ENCODE peak calls at places on chromosomes 4 and X, in six cellular contexts. S is tibial nerve; M is CD4-positive, alpha-beta T cell; N is lower leg skin; K is MCF 10A; J is WTC11. B is an unnamed sample.

GRCh38 chrX:133544778-133545177 is 129.5 kb upstream of the GPC4 start:
- DNase-seq in S (no peak), M (no peak), N (no peak), K (no peak), J (no peak), B (no peak)

GRCh38 chr4:123649644-123650356 is 253.2 kb downstream of the SPRY1 start:
- DNase-seq in S (no peak), M (no peak), N (no peak), K (peak), J (peak), B (no peak)

GRCh38 chrX:53714580-53715335 is 28.2 kb upstream of the HUWE1 start:
- DNase-seq in S (no peak), M (peak), N (no peak), K (peak), J (peak), B (no peak)

GRCh38 chrX:3678287-3678686 is 35.2 kb downstream of the PRKX start:
- DNase-seq in S (no peak), M (no peak), N (no peak), K (no peak), J (no peak), B (no peak)

GRCh38 chr4:106104276-106104675 is 209.0 kb downstream of the NPNT start:
- DNase-seq in S (no peak), M (no peak), N (no peak), K (no peak), J (no peak), B (no peak)

GRCh38 chrX:42772874-42773273 is 5.1 kb downstream of the PPP1R2C start:
- DNase-seq in S (no peak), M (no peak), N (no peak), K (no peak), J (no peak), B (no peak)

GRCh38 chrX:38489341-38489740 is 72.0 kb upstream of the TSPAN7 start:
- DNase-seq in S (no peak), M (no peak), N (no peak), K (no peak), J (no peak), B (no peak)

GRCh38 chr4:13918110-13918509 is 290.6 kb upstream of the BOD1L1 start:
- DNase-seq in S (peak), M (no peak), N (no peak), K (peak), J (no peak), B (no peak)

GRCh38 chrX:86348669-86349068 is 200.4 kb downstream of the DACH2 start:
- DNase-seq in S (no peak), M (no peak), N (no peak), K (peak), J (peak), B (peak)

GRCh38 chr4:1364748-1365147 is 17.7 kb downstream of the UVSSA start:
- DNase-seq in S (no peak), M (no peak), N (no peak), K (no peak), J (no peak), B (no peak)

GRCh38 chrX:39311646-39312045 is 510.4 kb downstream of the MID1IP1 start:
- DNase-seq in S (no peak), M (no peak), N (peak), K (no peak), J (no peak), B (no peak)

GRCh38 chrX:70033348-70033747 is 16.4 kb downstream of the AWAT2 start:
- DNase-seq in S (no peak), M (no peak), N (no peak), K (peak), J (peak), B (peak)

GRCh38 chrX:135327299-135327698 is 18.0 kb downstream of the ETDC start:
- DNase-seq in S (no peak), M (no peak), N (no peak), K (peak), J (no peak), B (no peak)

GRCh38 chr4:3522326-3522640 is 9.9 kb downstream of the LRPAP1 start:
- DNase-seq in S (no peak), M (no peak), N (peak), K (no peak), J (no peak), B (no peak)

GRCh38 chr4:128291096-128291495 is 3.5 kb upstream of the PGRMC2 start:
- DNase-seq in S (no peak), M (no peak), N (no peak), K (no peak), J (no peak), B (no peak)

GRCh38 chr4:119103263-119103662 is 32.4 kb upstream of the MYOZ2 start:
- DNase-seq in S (no peak), M (no peak), N (no peak), K (peak), J (no peak), B (no peak)

GRCh38 chrX:107029752-107030151 is 29.7 kb upstream of the MORC4 start:
- DNase-seq in S (no peak), M (no peak), N (no peak), K (no peak), J (no peak), B (no peak)

DNA sequence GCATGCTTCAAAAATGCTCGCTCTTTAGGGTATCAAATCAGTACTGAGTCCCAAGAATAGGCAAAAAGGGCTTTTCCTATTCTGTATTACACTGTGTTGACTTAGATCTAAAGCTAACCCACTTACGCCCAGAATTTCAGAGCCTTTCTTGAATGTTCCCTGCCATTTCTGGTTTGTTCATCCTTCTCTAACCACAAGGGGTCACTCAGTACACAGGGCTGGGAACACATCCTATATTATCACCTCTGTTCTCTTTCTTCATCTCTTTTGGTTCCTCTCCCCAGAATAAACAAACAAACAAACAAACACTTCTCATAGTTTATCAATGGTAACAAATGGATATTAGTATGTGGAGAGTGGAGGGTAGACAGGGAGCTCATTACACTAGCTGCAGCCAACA is 25.5 kb upstream of the MORC4 start:
- DNase-seq in S (no peak), M (no peak), N (no peak), K (peak), J (no peak), B (no peak)
- TF ChIP-seq CTCF in S (no peak), M (peak), N (no peak), K (peak), J (no peak), B (peak)

GRCh38 chr4:55446578-55446922 is 50.8 kb downstream of the TMEM165 start:
- DNase-seq in S (no peak), M (no peak), N (no peak), K (no peak), J (no peak), B (no peak)

GRCh38 chr4:55447108-55447708 is 51.5 kb downstream of the TMEM165 start:
- DNase-seq in S (no peak), M (no peak), N (no peak), K (no peak), J (no peak), B (no peak)

GRCh38 chr4:55445921-55446577 is 50.3 kb downstream of the TMEM165 start:
- DNase-seq in S (no peak), M (no peak), N (no peak), K (no peak), J (no peak), B (no peak)

GRCh38 chr4:55442541-55442940 is 46.8 kb downstream of the TMEM165 start:
- DNase-seq in S (no peak), M (no peak), N (no peak), K (no peak), J (no peak), B (no peak)

GRCh38 chr4:55444822-55445221 is 49.1 kb downstream of the TMEM165 start:
- DNase-seq in S (no peak), M (no peak), N (no peak), K (peak), J (no peak), B (no peak)
- TF ChIP-seq CTCF in S (no peak), M (no peak), N (no peak), K (peak), J (no peak), B (no peak)

GRCh38 chr4:81472249-81473085 is 760 bp upstream of the RASGEF1B start:
- DNase-seq in S (peak), M (peak), N (peak), K (peak), J (peak), B (peak)
- TF ChIP-seq CTCF in S (peak), M (peak), N (no peak), K (peak), J (no peak), B (peak)

GRCh38 chr4:133483600-133484246 is 334.6 kb downstream of the PCDH10 start:
- DNase-seq in S (no peak), M (no peak), N (no peak), K (peak), J (no peak), B (no peak)
- TF ChIP-seq CTCF in S (no peak), M (no peak), N (no peak), K (peak), J (no peak), B (peak)

GRCh38 chrX:320126-320783 is 1.7 kb upstream of the GTPBP6 start:
- DNase-seq in S (no peak), M (no peak), N (peak), K (no peak), J (peak), B (peak)

GRCh38 chrX:327660-328126 is 9.1 kb upstream of the GTPBP6 start:
- DNase-seq in S (no peak), M (no peak), N (no peak), K (no peak), J (no peak), B (no peak)

GRCh38 chrX:318739-319578 is at the start of gene GTPBP6:
- DNase-seq in S (peak), M (peak), N (peak), K (peak), J (peak), B (peak)

GRCh38 chrX:319579-320125 is 1.1 kb upstream of the GTPBP6 start:
- DNase-seq in S (no peak), M (no peak), N (peak), K (no peak), J (peak), B (peak)

GRCh38 chrX:323721-324628 is 5.4 kb upstream of the GTPBP6 start:
- DNase-seq in S (no peak), M (no peak), N (no peak), K (peak), J (peak), B (peak)
- TF ChIP-seq CTCF in S (no peak), M (peak), N (no peak), K (no peak), J (no peak), B (no peak)

DNA sequence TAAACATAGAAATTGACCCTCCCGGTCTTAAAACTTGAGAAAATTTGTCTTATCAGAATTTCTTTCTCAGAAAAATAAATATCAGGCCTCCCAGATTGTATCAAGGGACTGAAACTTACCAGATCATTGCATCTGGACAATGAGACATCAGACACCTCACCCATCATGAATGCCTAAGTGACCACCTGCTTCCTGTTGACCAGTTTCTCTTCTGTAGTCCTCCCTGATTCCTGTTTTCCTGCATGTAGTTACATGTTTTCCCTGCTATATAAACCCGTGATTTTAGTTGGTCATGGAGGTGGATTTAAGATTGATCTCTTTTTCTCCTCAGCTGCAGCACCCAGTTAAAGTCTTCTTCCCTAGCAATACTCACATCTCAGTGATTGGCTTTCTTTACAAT is 548.1 kb downstream of the PPP4R3C start:
- DNase-seq in S (no peak), M (no peak), N (no peak), K (no peak), J (no peak), B (no peak)
- TF ChIP-seq CTCF in S (no peak), M (no peak), N (no peak), K (no peak), J (no peak), B (no peak)

GRCh38 chr4:110007217-110007616 is 94.5 kb downstream of the EGF start:
- DNase-seq in S (no peak), M (no peak), N (no peak), K (no peak), J (no peak), B (no peak)

GRCh38 chr4:110008540-110008939 is 95.9 kb downstream of the EGF start:
- DNase-seq in S (no peak), M (no peak), N (no peak), K (no peak), J (no peak), B (no peak)

GRCh38 chr4:110009526-110009925 is 96.8 kb downstream of the EGF start:
- DNase-seq in S (no peak), M (no peak), N (no peak), K (no peak), J (no peak), B (no peak)

GRCh38 chr4:110003401-110004187 is 90.9 kb downstream of the EGF start:
- DNase-seq in S (no peak), M (no peak), N (no peak), K (no peak), J (no peak), B (no peak)

GRCh38 chr4:110005461-110006056 is 92.9 kb downstream of the EGF start:
- DNase-seq in S (peak), M (no peak), N (no peak), K (peak), J (no peak), B (no peak)
- TF ChIP-seq CTCF in S (peak), M (peak), N (no peak), K (peak), J (peak), B (peak)

B was measured in glutamatergic neuron.